ENCODE peak calls at places on chromosomes 13 and 19, in nine cellular contexts. K is mammary epithelial cell, Q is PC-9, A is fibroblast of lung, N is adrenal gland, D is H9, Z is left ventricle myocardium inferior, B is testis, J is psoas muscle. F is an unnamed sample. For H3K4me1 and H3K27me3, the result is how much of the 10 kb centered on the place peaks cover.

GRCh38 chr13:113083402-113084061 is 22.1 kb upstream of the F7 start:
- DNase-seq in D (no peak), K (no peak), A (peak), N (peak), Q (peak), B (no peak), J (peak), Z (peak), F (peak)

GRCh38 chr13:28532226-28533048 is 37.5 kb upstream of the FLT1 start:
- DNase-seq in N (peak), K (no peak), B (peak), Z (peak), Q (no peak), D (peak), J (peak), A (no peak), F (no peak)

GRCh38 chr13:98509271-98510155 is 67.4 kb downstream of the STK24 start:
- DNase-seq in A (peak), K (peak), J (no peak), N (peak), Z (peak), B (peak), D (no peak), Q (peak), F (peak)

GRCh38 chr13:113305208-113305607 is 8.2 kb downstream of the LAMP1 start:
- DNase-seq in K (peak), J (peak), D (no peak), A (peak), B (no peak), N (no peak), Z (no peak), Q (peak), F (no peak)

GRCh38 chr19:43781630-43782310 is 997 bp upstream of the KCNN4 start:
- DNase-seq in N (no peak), J (no peak), Z (no peak), D (no peak), K (peak), Q (no peak), A (no peak), B (no peak), F (no peak)

GRCh38 chr19:10191347-10191746 is 3.4 kb downstream of the DNMT1 start:
- DNase-seq in B (no peak), Z (no peak), Q (no peak), J (no peak), N (peak), A (peak), D (no peak), K (no peak), F (no peak)

GRCh38 chr13:103788061-103788652 is 721.9 kb upstream of the SLC10A2 start:
- DNase-seq in Z (peak), Q (peak), J (no peak), A (peak), N (peak), K (no peak), B (peak), D (peak), F (no peak)

GRCh38 chr13:113366031-113366588 is 2.2 kb upstream of the GRTP1 start:
- DNase-seq in D (no peak), B (no peak), Z (no peak), N (no peak), J (no peak), K (no peak), Q (no peak), A (no peak), F (no peak)

GRCh38 chr13:98089246-98089645 is 53.6 kb upstream of the FARP1 start:
- DNase-seq in J (no peak), B (no peak), D (no peak), A (no peak), K (peak), Z (no peak), N (no peak), Q (no peak), F (no peak)

GRCh38 chr19:47093841-47094240 is 19.7 kb downstream of the ZC3H4 start:
- DNase-seq in J (peak), Q (no peak), D (no peak), K (no peak), A (no peak), Z (no peak), N (no peak), B (no peak), F (no peak)

GRCh38 chr13:26584713-26585112 is 27.2 kb downstream of the WASF3 start:
- DNase-seq in D (no peak), K (peak), N (no peak), A (peak), B (no peak), J (no peak), Q (no peak), Z (no peak), F (no peak)

GRCh38 chr13:65724261-65724660 is 1505.9 kb downstream of the PCDH9 start:
- DNase-seq in A (peak), B (no peak), J (no peak), Q (no peak), D (no peak), N (no peak), K (no peak), Z (no peak), F (no peak)

GRCh38 chr13:32624441-32624840 is 38.2 kb downstream of the PDS5B start:
- DNase-seq in J (no peak), K (no peak), B (no peak), Q (no peak), N (no peak), Z (no peak), A (no peak), D (no peak), F (no peak)

GRCh38 chr13:32284927-32285632 is 30.1 kb downstream of the ZAR1L start:
- DNase-seq in N (peak), Z (no peak), K (peak), A (peak), D (no peak), B (peak), J (no peak), Q (peak), F (no peak)

GRCh38 chr19:46511237-46511636 is 15.6 kb upstream of the PNMA8B start:
- DNase-seq in Z (no peak), K (no peak), A (no peak), D (no peak), B (no peak), Q (no peak), N (no peak), J (no peak), F (no peak)

GRCh38 chr13:89940383-89940782 is 1407.1 kb upstream of the MIR17HG start:
- DNase-seq in N (no peak), K (no peak), B (no peak), Q (no peak), J (no peak), D (no peak), Z (no peak), A (no peak), F (no peak)

GRCh38 chr13:32174366-32174765 is 140.8 kb downstream of the ZAR1L start:
- DNase-seq in Z (no peak), D (no peak), N (no peak), J (no peak), B (no peak), A (no peak), K (no peak), Q (no peak), F (no peak)

GRCh38 chr19:29365836-29366417 is 153.0 kb upstream of the UQCRFS1 start:
- DNase-seq in K (no peak), B (no peak), D (no peak), A (no peak), Z (no peak), J (no peak), N (no peak), Q (no peak), F (no peak)

GRCh38 chr13:98434060-98434459 is 142.8 kb downstream of the STK24 start:
- DNase-seq in D (no peak), N (no peak), K (no peak), A (no peak), Q (no peak), B (no peak), J (no peak), Z (no peak), F (no peak)

GRCh38 chr13:32472194-32472621 is 44.3 kb upstream of the N4BP2L1 start:
- DNase-seq in Z (no peak), Q (no peak), J (no peak), D (no peak), N (no peak), K (no peak), A (peak), B (no peak), F (no peak)

GRCh38 chr13:95704510-95704909 is 27.6 kb downstream of the DNAJC3 start:
- DNase-seq in Z (no peak), A (peak), Q (no peak), B (no peak), J (no peak), D (no peak), N (no peak), K (no peak), F (no peak)

GRCh38 chr19:15871570-15871969 is 26.3 kb downstream of the CYP4F2 start:
- DNase-seq in N (no peak), Z (no peak), K (no peak), B (no peak), A (no peak), D (no peak), J (no peak), Q (no peak), F (no peak)

GRCh38 chr13:79989251-79989661 is 351.7 kb downstream of the SPRY2 start:
- DNase-seq in B (no peak), Z (no peak), K (peak), D (no peak), N (no peak), Q (peak), A (no peak), J (no peak), F (no peak)

GRCh38 chr19:40862785-40863184 is 12.5 kb upstream of the CYP2A6 start:
- DNase-seq in B (no peak), A (peak), J (no peak), K (no peak), Z (no peak), D (no peak), N (no peak), Q (peak), F (no peak)

GRCh38 chr19:58554494-58555368 is at the start of gene CHMP2A:
- DNase-seq in J (peak), K (peak), B (peak), N (peak), Q (peak), A (peak), D (peak), Z (peak), F (peak)

GRCh38 chr13:90375851-90376250 is 971.6 kb upstream of the MIR17HG start:
- DNase-seq in B (no peak), J (no peak), Z (no peak), Q (no peak), A (no peak), K (no peak), D (no peak), N (no peak), F (no peak)

GRCh38 chr19:33508941-33509614 is 12.5 kb downstream of the PEPD start:
- DNase-seq in J (no peak), D (no peak), A (no peak), B (no peak), N (no peak), Z (no peak), Q (no peak), K (no peak), F (peak)

GRCh38 chr13:20769091-20769490 is 4.7 kb downstream of the EEF1AKMT1 start:
- DNase-seq in B (no peak), N (no peak), Z (no peak), Q (no peak), K (no peak), J (no peak), D (no peak), A (no peak), F (no peak)

GRCh38 chr13:43785681-43786471 is 896 bp downstream of the ENOX1 start:
- DNase-seq in B (peak), K (peak), Z (peak), Q (peak), N (peak), A (peak), D (peak), J (peak), F (peak)

GRCh38 chr19:18412610-18413239 is 6.5 kb upstream of the SSBP4 start:
- DNase-seq in J (no peak), Q (no peak), K (no peak), A (no peak), N (peak), Z (no peak), B (no peak), D (no peak), F (no peak)

GRCh38 chr13:25268561-25268960 is 18.7 kb downstream of the MTMR6 start:
- DNase-seq in B (no peak), A (no peak), K (no peak), J (no peak), D (no peak), N (no peak), Q (no peak), Z (no peak), F (no peak)

GRCh38 chr13:75135325-75135825 is 346.6 kb downstream of the TBC1D4 start:
- DNase-seq in A (peak), N (no peak), B (no peak), D (no peak), Z (no peak), K (peak), J (no peak), Q (no peak), F (no peak)

GRCh38 chr13:48233886-48234488 is 981 bp downstream of the ITM2B start:
- DNase-seq in Z (no peak), Q (peak), D (no peak), A (peak), B (peak), N (no peak), K (no peak), J (no peak), F (no peak)

GRCh38 chr13:107900775-107901174 is 314.6 kb downstream of the LIG4 start:
- DNase-seq in J (no peak), Z (no peak), N (no peak), D (no peak), Q (no peak), K (no peak), A (peak), B (no peak), F (no peak)

GRCh38 chr13:41917641-41918040 is 43.3 kb downstream of the VWA8 start:
- DNase-seq in K (peak), A (peak), B (no peak), D (no peak), Z (no peak), N (no peak), Q (no peak), J (no peak), F (no peak)

DNA sequence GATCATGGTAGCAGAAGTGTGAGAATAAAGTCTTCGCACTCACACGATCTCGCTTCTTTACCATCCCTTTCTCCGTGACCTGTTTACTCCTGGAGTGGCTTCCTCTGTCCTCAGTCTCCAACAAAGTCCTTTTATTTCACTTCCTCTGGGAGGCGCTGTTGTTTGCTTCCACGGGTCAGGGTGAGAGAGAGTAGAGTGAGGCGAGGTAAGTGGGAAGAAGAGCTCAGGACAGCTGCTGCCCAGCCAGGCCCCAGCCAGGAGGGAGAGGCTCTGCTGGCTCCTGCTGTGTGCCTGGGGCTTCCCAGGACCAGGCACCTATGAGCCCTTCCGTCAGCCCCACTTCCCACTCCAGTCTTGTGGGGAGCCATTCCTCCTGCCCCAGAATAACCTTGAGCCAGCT is 242.1 kb downstream of the FGF9 start:
- DNase-seq in A (no peak), J (no peak), B (peak), K (no peak), Z (no peak), Q (no peak), N (no peak), D (peak), F (no peak)
- TF ChIP-seq CTCF in A (no peak), J (no peak), B (no peak), K (no peak), Z (no peak), Q (no peak), N (no peak), D (peak), F (no peak)

GRCh38 chr19:45507864-45508680 is 793 bp downstream of the VASP start:
- DNase-seq in J (peak), B (no peak), D (peak), A (no peak), Q (peak), K (no peak), N (peak), Z (no peak), F (no peak)

GRCh38 chr19:45508681-45508930 is 1.3 kb downstream of the VASP start:
- DNase-seq in Z (no peak), B (no peak), Q (no peak), N (no peak), K (no peak), J (no peak), D (no peak), A (no peak), F (no peak)

GRCh38 chr19:45511074-45511473 is 3.8 kb downstream of the VASP start:
- DNase-seq in N (no peak), K (no peak), B (no peak), D (no peak), A (no peak), Q (no peak), Z (no peak), J (no peak), F (no peak)

GRCh38 chr19:45508931-45509691 is 1.8 kb downstream of the VASP start:
- DNase-seq in Q (no peak), K (no peak), J (peak), D (peak), N (peak), A (peak), B (peak), Z (peak), F (peak)

GRCh38 chr19:45509692-45510015 is 2.4 kb downstream of the VASP start:
- DNase-seq in Q (no peak), A (no peak), D (no peak), Z (no peak), K (no peak), B (no peak), J (no peak), N (no peak), F (no peak)
- H3K4me1 ChIP-seq in Q (under half), A (under half), D (under half), Z (half or more), K (under half), B (under half), J (under half), N (under half), F (under half)

DNA sequence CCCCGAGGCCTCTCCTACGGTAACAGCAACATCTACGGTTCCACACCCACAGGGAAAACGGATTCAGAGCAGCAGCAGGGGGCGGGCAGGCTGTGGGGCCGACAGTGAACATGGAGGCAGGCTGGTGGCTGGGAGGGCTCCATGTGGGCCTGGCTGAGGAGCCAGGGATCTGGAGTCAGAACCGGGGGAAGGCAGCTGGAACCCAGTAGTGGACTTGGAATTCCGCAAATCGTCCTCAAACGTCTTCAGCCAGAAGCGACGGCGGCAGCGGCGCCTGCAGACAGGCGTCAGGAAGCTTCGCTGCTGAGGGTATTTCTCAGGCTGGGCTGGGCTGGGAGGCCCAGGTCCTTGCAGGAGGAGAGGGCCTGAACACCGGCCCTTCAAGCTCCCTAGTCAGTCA is 1.8 kb downstream of the TMEM86B start:
- DNase-seq in Z (no peak), N (no peak), D (peak), K (no peak), B (no peak), Q (no peak), J (peak), A (no peak), F (no peak)
- H3K27me3 ChIP-seq in Z (under half), N (under half), D (under half), K (under half), B (under half), Q (under half), J (under half), A (under half), F (under half)

GRCh38 chr19:53431399-53432087 is at the start of gene ZNF761:
- DNase-seq in Z (peak), Q (peak), B (peak), A (peak), J (peak), D (peak), K (peak), N (peak), F (peak)
- TF ChIP-seq CTCF in Z (peak), Q (peak), B (no peak), A (peak), J (peak), D (peak), K (no peak), N (peak), F (peak)

GRCh38 chr19:48637948-48638830 is 1.0 kb upstream of the DBP start:
- DNase-seq in D (peak), J (peak), Z (peak), A (peak), B (peak), N (peak), K (peak), Q (peak), F (peak)
- H3K4me1 ChIP-seq in D (under half), J (under half), Z (under half), A (under half), B (under half), N (under half), K (under half), Q (under half), F (under half)

GRCh38 chr13:110666255-110666533 is 39.7 kb downstream of the CARS2 start:
- DNase-seq in D (no peak), A (no peak), B (no peak), Z (no peak), Q (no peak), K (no peak), N (no peak), J (no peak), F (no peak)
- H3K27me3 ChIP-seq in D (under half), A (under half), B (under half), Z (under half), Q (under half), K (under half), N (under half), J (under half), F (under half)

GRCh38 chr19:5515737-5516136 is 52.0 kb downstream of the TINCR start:
- DNase-seq in K (no peak), Z (no peak), B (no peak), A (no peak), D (no peak), N (no peak), Q (no peak), J (no peak), F (no peak)
- TF ChIP-seq CTCF in K (no peak), Z (no peak), B (no peak), A (peak), D (peak), N (no peak), Q (no peak), J (no peak), F (no peak)

F was measured in gastrocnemius medialis.